ENCODE peak calls at places on chromosomes 13 and 19, in five cellular contexts. H, J, L, I and F are unnamed samples.

GRCh38 chr13:39777527-39778061 is 122.1 kb downstream of the COG6 start:
- DNase-seq in H (no peak), I (peak; percentile 10), J (peak; percentile 16), L (peak; percentile 1), F (peak; percentile 26)

GRCh38 chr13:75139291-75139690 is 342.7 kb downstream of the TBC1D4 start:
- DNase-seq in H (no peak), L (no peak), I (no peak), J (no peak), F (no peak)

GRCh38 chr19:57512845-57513244 is 13.1 kb downstream of the ZNF773 start:
- DNase-seq in L (peak; percentile 1), J (no peak), I (no peak), H (no peak), F (peak; percentile 31)

GRCh38 chr13:111534646-111535461 is 214.4 kb downstream of the TEX29 start:
- DNase-seq in L (no peak), J (no peak), H (no peak), I (no peak), F (no peak)

GRCh38 chr13:73268306-73268705 is 209.5 kb downstream of the KLF5 start:
- DNase-seq in J (no peak), L (peak; percentile 61), I (no peak), H (no peak), F (no peak)

GRCh38 chr13:110882228-110882627 is 32.6 kb downstream of the ANKRD10 start:
- DNase-seq in H (no peak), L (no peak), I (no peak), J (no peak), F (no peak)

GRCh38 chr19:4369109-4369887 is 25.9 kb downstream of the MPND start:
- DNase-seq in H (peak; percentile 36), I (no peak), L (no peak), J (no peak), F (no peak)

GRCh38 chr13:31859546-31859945 is 120.2 kb downstream of the RXFP2 start:
- DNase-seq in I (no peak), L (peak; percentile 20), H (no peak), J (peak; percentile 25), F (no peak)

GRCh38 chr19:49415102-49415809 is 8.0 kb downstream of the PTH2 start:
- DNase-seq in I (no peak), L (no peak), J (no peak), H (no peak), F (no peak)